ENCODE peak calls at places on chromosome 14, in six cellular contexts. I is activated T-helper 1 cell treated with Interleukin-2 at 50 U/mL for 16 hours, G is AG09309, D is cardiac fibroblast, P is NCI-H1436, A is heart right ventricle. B is an unnamed sample.

GRCh38 chr14:99177876-99178630 is 93.9 kb downstream of the BCL11B start:
- DNase-seq in D (no peak), G (no peak), P (no peak), I (no peak), A (no peak), B (no peak)

GRCh38 chr14:63006515-63006914 is 38.7 kb downstream of the KCNH5 start:
- DNase-seq in A (no peak), I (no peak), D (no peak), G (no peak), P (no peak), B (no peak)

GRCh38 chr14:55446127-55446736 is 5.8 kb upstream of the TBPL2 start:
- DNase-seq in P (peak; percentile 81), D (peak; percentile 92), A (no peak), I (no peak), G (peak; percentile 38), B (peak; percentile 48)

GRCh38 chr14:101575581-101575980 is 14.3 kb downstream of the DIO3 start:
- DNase-seq in I (no peak), G (no peak), P (no peak), D (no peak), A (no peak), B (no peak)

GRCh38 chr14:35390577-35391387 is 13.8 kb downstream of the NFKBIA start:
- DNase-seq in D (peak; percentile 52), P (peak; percentile 39), A (no peak), G (no peak), I (no peak), B (no peak)

GRCh38 chr14:95482967-95483842 is 33.2 kb downstream of the SYNE3 start:
- DNase-seq in I (no peak), P (no peak), A (peak; percentile 74), D (peak; percentile 83), G (peak; percentile 87), B (peak; percentile 86)

GRCh38 chr14:92108345-92109254 is 2.2 kb upstream of the ATXN3 start:
- DNase-seq in D (no peak), A (no peak), P (no peak), G (no peak), I (no peak), B (no peak)

GRCh38 chr14:101953151-101953550 is 11.2 kb upstream of the DYNC1H1 start:
- DNase-seq in A (no peak), G (no peak), D (no peak), I (no peak), P (no peak), B (no peak)

GRCh38 chr14:52902971-52903385 is 47.9 kb downstream of the FERMT2 start:
- DNase-seq in A (no peak), D (peak; percentile 69), G (no peak), I (no peak), P (no peak), B (no peak)

GRCh38 chr14:30874120-30874998 is at the start of gene COCH:
- DNase-seq in P (peak; percentile 78), I (no peak), G (no peak), D (no peak), A (peak; percentile 36), B (no peak)

GRCh38 chr14:35879141-35879648 is 53.1 kb downstream of the BRMS1L start:
- DNase-seq in P (no peak), A (no peak), D (peak; percentile 59), G (no peak), I (no peak), B (no peak)

GRCh38 chr14:60655114-60655897 is 6.0 kb upstream of the SIX1 start:
- DNase-seq in G (no peak), D (no peak), P (peak; percentile 61), A (no peak), I (no peak), B (no peak)

GRCh38 chr14:86865934-86866333 is 1127.0 kb downstream of the GALC start:
- DNase-seq in A (no peak), I (no peak), G (no peak), D (no peak), P (no peak), B (no peak)

GRCh38 chr14:95871531-95871930 is 5.1 kb upstream of the TUNAR start:
- DNase-seq in I (no peak), P (peak; percentile 19), D (no peak), A (no peak), G (no peak), B (no peak)

GRCh38 chr14:79915411-79915810 is 295.9 kb downstream of the DIO2 start:
- DNase-seq in G (no peak), A (no peak), D (no peak), I (no peak), P (no peak), B (no peak)

GRCh38 chr14:67486890-67487289 is 1.6 kb downstream of the TMEM229B start:
- DNase-seq in I (no peak), P (no peak), A (peak; percentile 49), G (no peak), D (no peak), B (no peak)

GRCh38 chr14:74739293-74740030 is 23.7 kb upstream of the YLPM1 start:
- DNase-seq in I (no peak), A (no peak), G (no peak), D (peak; percentile 45), P (no peak), B (no peak)

GRCh38 chr14:99246536-99247083 is 25.4 kb downstream of the BCL11B start:
- DNase-seq in G (no peak), D (no peak), I (no peak), P (no peak), A (no peak), B (no peak)

GRCh38 chr14:26191123-26191522 is 406.7 kb downstream of the NOVA1 start:
- DNase-seq in A (no peak), I (no peak), P (no peak), G (no peak), D (peak; percentile 10), B (no peak)

GRCh38 chr14:22829661-22830328 is at the start of gene MRPL52:
- DNase-seq in P (peak; percentile 87), A (peak; percentile 90), I (peak; percentile 85), D (peak; percentile 88), G (no peak), B (peak; percentile 90)

GRCh38 chr14:64878775-64879634 is 702 bp downstream of the SPTB start:
- DNase-seq in P (no peak), I (no peak), G (no peak), A (peak; percentile 13), D (no peak), B (no peak)

GRCh38 chr14:99215277-99215676 is 56.7 kb downstream of the BCL11B start:
- DNase-seq in G (peak; percentile 10), P (no peak), I (no peak), A (no peak), D (no peak), B (no peak)

GRCh38 chr14:24179961-24180726 is 8.3 kb downstream of the REC8 start:
- DNase-seq in I (no peak), P (no peak), D (peak; percentile 88), G (peak; percentile 79), A (no peak), B (peak; percentile 42)

GRCh38 chr14:56118611-56119181 is 485 bp downstream of the PELI2 start:
- DNase-seq in G (no peak), D (no peak), P (no peak), A (peak; percentile 55), I (peak; percentile 7), B (peak; percentile 26)